ENCODE peak calls at places on chromosomes 12 and 14, in four cellular contexts. H, B, N and W are unnamed samples.

GRCh38 chr12:1839956-1840550 is 19.7 kb downstream of the LRTM2 start:
- DNase-seq in N (no peak), H (no peak), B (no peak), W (no peak)

GRCh38 chr12:7502612-7503011 is 965 bp downstream of the CD163 start:
- DNase-seq in B (no peak), H (no peak), N (no peak), W (no peak)

GRCh38 chr14:87687338-87687876 is 305.6 kb downstream of the GALC start:
- DNase-seq in B (no peak), N (no peak), H (no peak), W (no peak)

GRCh38 chr12:18275974-18276373 is 14.7 kb downstream of the PIK3C2G start:
- DNase-seq in N (no peak), B (no peak), H (no peak), W (no peak)

GRCh38 chr14:92600318-92601053 is 86.9 kb downstream of the RIN3 start:
- DNase-seq in B (no peak), H (no peak), N (no peak), W (no peak)

GRCh38 chr12:93254911-93255310 is 122.8 kb upstream of the NUDT4 start:
- DNase-seq in B (no peak), H (no peak), N (no peak), W (no peak)

GRCh38 chr12:111287125-111287900 is 81.6 kb downstream of the PHETA1 start:
- DNase-seq in H (no peak), B (no peak), N (no peak), W (no peak)

GRCh38 chr14:97762386-97762785 is 965.2 kb downstream of the VRK1 start:
- DNase-seq in B (no peak), N (no peak), H (no peak), W (no peak)

GRCh38 chr12:19129486-19130223 is at the start of gene PLEKHA5:
- DNase-seq in B (peak), H (peak), N (no peak), W (no peak)

GRCh38 chr12:13095266-13095995 is 8.0 kb downstream of the GSG1 start:
- DNase-seq in N (no peak), B (no peak), H (no peak), W (no peak)

GRCh38 chr14:82755923-82756322 is 1222.3 kb upstream of the SEL1L start:
- DNase-seq in H (no peak), N (no peak), B (no peak), W (no peak)

GRCh38 chr14:52342849-52343606 is 28.9 kb downstream of the PTGER2 start:
- DNase-seq in B (no peak), N (no peak), H (no peak), W (no peak)

GRCh38 chr12:111368291-111368683 is 608 bp downstream of the PHETA1 start:
- DNase-seq in H (peak), B (no peak), N (no peak), W (no peak)

GRCh38 chr12:57451233-57451778 is 3.8 kb upstream of the INHBE start:
- DNase-seq in N (no peak), B (no peak), H (no peak), W (no peak)

DNA sequence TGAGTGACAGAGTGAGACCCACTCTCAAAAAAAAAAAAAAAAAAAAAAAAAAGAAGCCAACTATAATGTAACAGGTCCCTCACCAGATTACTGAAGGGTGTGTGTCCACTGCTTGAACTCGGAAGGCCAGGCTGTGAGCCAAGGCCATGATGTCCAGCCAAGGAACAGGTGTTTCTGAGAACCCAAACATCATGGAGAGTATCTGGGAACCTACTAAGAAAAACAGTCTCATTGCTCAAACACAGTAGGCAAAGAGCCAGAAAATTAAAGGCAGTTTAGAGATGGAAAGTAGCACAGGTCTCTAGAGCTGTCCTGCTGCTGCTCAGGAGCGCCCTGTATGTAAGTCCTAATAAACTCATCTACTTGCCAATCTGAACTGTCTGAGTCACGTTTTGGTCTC is 12.5 kb upstream of the MAP4K5 start:
- DNase-seq in N (no peak), H (no peak), B (no peak), W (no peak)
- TF ChIP-seq SPI1 in N (no peak), H (no peak), B (no peak), W (no peak)

GRCh38 chr14:100680439-100681051 is 46.1 kb upstream of the DLK1 start:
- DNase-seq in B (no peak), N (no peak), H (peak), W (peak)
- TF ChIP-seq SPI1 in B (no peak), N (no peak), H (no peak), W (no peak)

DNA sequence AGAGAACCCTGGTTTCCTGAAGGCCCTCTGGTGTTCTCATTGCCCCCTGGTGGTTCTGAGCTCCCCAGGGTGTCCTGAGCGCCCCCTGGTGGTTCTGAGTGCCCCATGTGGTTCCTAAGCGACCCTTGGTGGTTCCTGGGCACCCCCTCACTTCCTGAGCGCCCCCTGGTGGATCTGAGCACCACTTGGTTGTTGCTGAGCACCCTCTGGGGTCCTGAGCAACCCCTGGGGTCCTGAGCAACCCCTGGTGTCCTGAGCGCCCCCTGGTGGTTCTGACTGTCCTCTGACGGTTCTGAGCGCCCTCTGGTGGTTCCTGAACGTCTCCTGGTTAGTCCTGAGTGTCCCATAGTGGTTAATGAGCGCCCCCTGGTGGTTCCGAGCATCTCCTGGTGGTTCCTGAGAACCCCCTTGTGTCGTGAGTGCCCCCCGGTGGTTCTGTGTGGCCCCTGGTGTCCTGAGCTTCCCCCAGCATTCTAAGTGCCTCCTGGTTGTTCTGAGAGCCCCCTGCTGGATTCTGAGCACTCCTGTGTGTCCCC is 568.3 kb downstream of the TMEM121 start:
- DNase-seq in H (no peak), N (no peak), B (peak), W (peak)
- TF ChIP-seq SPI1 in H (no peak), N (no peak), B (no peak), W (no peak)

GRCh38 chr12:25056486-25057130 is 107.7 kb upstream of the BCAT1 start:
- DNase-seq in B (no peak), H (no peak), N (no peak), W (no peak)

GRCh38 chr12:25053021-25053271 is 104.0 kb upstream of the BCAT1 start:
- DNase-seq in B (no peak), H (no peak), N (no peak), W (no peak)

GRCh38 chr12:25054076-25054782 is 105.3 kb upstream of the BCAT1 start:
- DNase-seq in N (no peak), B (no peak), H (no peak), W (no peak)

GRCh38 chr12:25056011-25056410 is 107.1 kb upstream of the BCAT1 start:
- DNase-seq in H (no peak), B (no peak), N (no peak), W (no peak)

DNA sequence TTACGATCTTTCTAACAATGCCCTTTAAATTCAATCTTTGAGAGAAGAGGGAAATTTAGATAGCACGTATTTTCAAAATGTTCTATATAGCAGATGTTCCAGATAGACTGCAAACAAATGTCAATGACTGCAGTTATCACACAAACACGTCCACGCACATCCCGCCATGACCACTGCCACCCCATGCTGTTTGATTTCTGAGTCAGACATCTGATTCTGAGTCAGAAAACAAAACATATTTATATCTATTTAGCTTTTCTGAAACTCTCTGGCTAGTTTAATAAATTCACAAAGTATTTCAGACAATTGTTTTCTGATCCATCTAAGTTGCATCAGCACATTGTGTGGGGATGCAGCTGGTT is 105.9 kb upstream of the BCAT1 start:
- DNase-seq in B (no peak), N (no peak), H (no peak), W (no peak)
- TF ChIP-seq SPI1 in B (no peak), N (no peak), H (no peak), W (no peak)

GRCh38 chr12:120136093-120136770 is 19.7 kb upstream of the RAB35 start:
- DNase-seq in B (no peak), H (no peak), N (no peak), W (no peak)
- TF ChIP-seq SPI1 in B (no peak), H (no peak), N (no peak), W (no peak)

GRCh38 chr12:115303751-115304309 is 619.9 kb upstream of the TBX3 start:
- DNase-seq in N (no peak), H (no peak), B (no peak), W (no peak)
- TF ChIP-seq SPI1 in N (no peak), H (no peak), B (no peak), W (no peak)

GRCh38 chr12:20593611-20594010 is 101.5 kb upstream of the SLCO1C1 start:
- DNase-seq in B (no peak), H (no peak), N (no peak), W (no peak)

GRCh38 chr12:20599757-20600156 is 95.4 kb upstream of the SLCO1C1 start:
- DNase-seq in B (no peak), N (no peak), H (no peak), W (no peak)

GRCh38 chr12:20601668-20602280 is 93.4 kb upstream of the SLCO1C1 start:
- DNase-seq in N (no peak), B (no peak), H (no peak), W (no peak)

DNA sequence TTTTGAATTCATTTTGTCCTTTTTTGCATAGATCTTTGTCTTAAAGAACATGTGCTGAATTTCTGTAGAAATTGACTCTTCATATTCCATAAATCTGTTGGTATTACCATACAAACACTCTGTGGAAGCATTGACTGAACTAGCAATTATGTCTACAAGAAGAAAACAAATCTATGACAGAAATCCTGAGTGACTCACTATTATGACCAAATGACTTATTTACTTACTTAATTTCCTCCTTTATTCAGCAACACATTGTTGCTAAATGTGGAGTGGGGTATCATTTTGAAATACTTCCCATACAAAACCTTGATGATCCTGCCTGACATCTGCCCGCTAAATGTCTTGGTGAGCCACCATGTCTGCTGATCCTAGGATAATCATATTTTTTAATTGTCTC is 99.1 kb upstream of the SLCO1C1 start:
- DNase-seq in N (no peak), H (no peak), B (no peak), W (no peak)
- TF ChIP-seq SPI1 in N (no peak), H (no peak), B (no peak), W (no peak)

GRCh38 chr14:71728386-71728785 is 203.8 kb upstream of the RGS6 start:
- DNase-seq in B (no peak), N (no peak), H (no peak), W (no peak)
- TF ChIP-seq SPI1 in B (no peak), N (no peak), H (no peak), W (no peak)

GRCh38 chr14:32572867-32573149 is 243.7 kb downstream of the AKAP6 start:
- DNase-seq in N (no peak), H (no peak), B (no peak), W (no peak)

GRCh38 chr14:32578181-32578580 is 249.1 kb downstream of the AKAP6 start:
- DNase-seq in B (peak), H (no peak), N (no peak), W (no peak)

GRCh38 chr14:32574269-32574668 is 245.2 kb downstream of the AKAP6 start:
- DNase-seq in H (no peak), N (no peak), B (no peak), W (no peak)

GRCh38 chr14:32571995-32572866 is 243.1 kb downstream of the AKAP6 start:
- DNase-seq in B (no peak), N (no peak), H (no peak), W (no peak)

DNA sequence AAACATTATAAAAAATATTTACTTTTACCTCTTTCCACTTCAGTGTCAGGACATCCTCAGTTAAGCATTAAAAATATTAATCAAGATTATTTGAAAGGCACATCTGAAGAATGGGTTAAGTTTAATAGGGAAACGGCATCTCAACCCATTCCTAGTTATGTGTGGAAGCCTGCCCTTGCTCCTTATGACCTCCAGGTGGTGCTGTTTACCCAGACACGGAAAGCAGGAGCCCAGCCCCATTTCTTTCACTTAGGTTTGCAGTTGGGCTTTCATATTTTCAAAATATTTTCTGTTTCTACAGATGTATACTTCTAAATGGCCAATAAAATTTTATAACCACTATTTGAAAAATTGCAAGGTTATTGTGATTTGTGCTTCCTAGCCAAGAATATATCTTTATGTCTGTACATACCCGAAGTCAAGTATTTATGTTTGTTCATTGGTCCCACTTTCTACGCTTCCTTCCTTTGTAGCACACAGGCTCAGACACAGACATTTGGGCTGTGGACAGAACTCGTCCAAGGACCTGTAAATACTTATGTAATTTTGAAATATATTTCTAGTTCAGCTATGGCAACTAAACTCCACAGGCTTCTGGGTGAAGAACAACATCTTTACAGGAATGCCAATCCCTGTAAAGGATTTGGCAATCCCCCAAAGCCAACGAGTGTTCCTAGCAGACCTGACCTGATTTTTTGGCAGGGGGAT is 247.1 kb downstream of the AKAP6 start:
- DNase-seq in N (no peak), B (no peak), H (peak), W (peak)
- TF ChIP-seq SPI1 in N (no peak), B (no peak), H (no peak), W (no peak)